ENCODE peak calls at places on chromosomes 7 and 10, in eight cellular contexts. Z is GM12865; U is activated CD4-positive, alpha-beta memory T cell treated with anti-CD3 and anti-CD28 coated beads, Interleukin-2, amount 10 ng/mL, durations not matched to agents 7 days and 5 days; J is iris pigment epithelial cell; V is NCI-H1092 treated with DMSO at 0.1 percent for 48 hours; Q is renal cortical epithelial cell; N is mucosa of descending colon; O is activated CD8-positive, alpha-beta memory T cell treated with anti-CD3 and anti-CD28 coated beads, Interleukin-2, amount 50 U/mL, for 48 hours. T is an unnamed sample.

GRCh38 chr10:132138596-132138995 is 48.2 kb upstream of the DPYSL4 start:
- DNase-seq in Z (no peak), U (no peak), V (no peak), J (no peak), O (no peak), Q (no peak), N (peak), T (no peak)

GRCh38 chr7:7943951-7944350 is 24.6 kb upstream of the GLCCI1 start:
- DNase-seq in Z (no peak), U (no peak), O (no peak), J (no peak), Q (no peak), N (no peak), V (no peak), T (no peak)

GRCh38 chr10:71964669-71965515 is 697 bp downstream of the CHST3 start:
- DNase-seq in O (peak), U (no peak), N (peak), V (no peak), Q (peak), J (peak), Z (no peak), T (no peak)

GRCh38 chr10:63633677-63634487 is 112.7 kb downstream of the REEP3 start:
- DNase-seq in U (no peak), O (no peak), V (peak), J (peak), N (no peak), Q (peak), Z (no peak), T (peak)

GRCh38 chr7:19988860-19989259 is 215.4 kb upstream of the TMEM196 start:
- DNase-seq in O (no peak), V (no peak), Q (no peak), N (no peak), U (no peak), Z (no peak), J (no peak), T (no peak)

GRCh38 chr7:21903074-21903786 is 42.5 kb downstream of the CDCA7L start:
- DNase-seq in O (no peak), Z (no peak), V (no peak), N (no peak), U (no peak), Q (no peak), J (peak), T (no peak)

GRCh38 chr10:70692043-70692603 is 19.8 kb downstream of the ADAMTS14 start:
- DNase-seq in O (no peak), V (no peak), U (no peak), J (no peak), Q (no peak), N (no peak), Z (no peak), T (no peak)

GRCh38 chr7:5177060-5177459 is 13.0 kb upstream of the WIPI2 start:
- DNase-seq in V (peak), U (no peak), Q (peak), O (no peak), Z (no peak), J (peak), N (peak), T (no peak)

GRCh38 chr10:29389935-29390334 is 101.1 kb downstream of the LYZL1 start:
- DNase-seq in O (no peak), J (no peak), U (no peak), Q (peak), V (no peak), N (no peak), Z (peak), T (no peak)

GRCh38 chr7:36440880-36441279 is 51.2 kb downstream of the ANLN start:
- DNase-seq in U (no peak), Q (peak), V (no peak), O (no peak), J (peak), N (no peak), Z (no peak), T (peak)

GRCh38 chr7:114439581-114439980 is 25.0 kb downstream of the FOXP2 start:
- DNase-seq in V (no peak), O (no peak), Z (no peak), U (no peak), N (no peak), J (no peak), Q (no peak), T (no peak)

GRCh38 chr7:135980665-135981180 is 3.6 kb upstream of the MTPN start:
- DNase-seq in Z (peak), V (no peak), O (no peak), N (no peak), Q (peak), J (peak), U (peak), T (no peak)

GRCh38 chr10:106338486-106338885 is 826.0 kb downstream of the SORCS1 start:
- DNase-seq in Z (no peak), O (no peak), J (peak), U (no peak), N (no peak), Q (no peak), V (no peak), T (no peak)

GRCh38 chr7:28922618-28923331 is 35.4 kb downstream of the TRIL start:
- DNase-seq in Z (peak), O (peak), V (peak), N (peak), J (peak), Q (peak), U (peak), T (peak)

GRCh38 chr7:96244244-96244991 is 77.5 kb downstream of the SLC25A13 start:
- DNase-seq in O (no peak), J (no peak), N (no peak), V (no peak), U (no peak), Q (no peak), Z (no peak), T (no peak)

GRCh38 chr10:93580824-93581223 is 14.4 kb downstream of the FFAR4 start:
- DNase-seq in V (peak), O (no peak), J (peak), U (no peak), N (no peak), Q (peak), Z (no peak), T (no peak)

GRCh38 chr7:24573554-24574338 is 494 bp downstream of the PALS2 start:
- DNase-seq in Z (peak), O (peak), U (peak), V (peak), J (peak), Q (peak), N (peak), T (peak)

T was measured in NCI-H510A treated with DMSO at 0.1 percent for 48 hours.